ENCODE peak calls at places on chromosomes 16 and 17, in five cellular contexts. O, C, T, D and I are unnamed samples.

GRCh38 chr17:68579194-68579900 is 21.8 kb downstream of the FAM20A start:
- DNase-seq in O (no peak), C (no peak), T (no peak), D (no peak), I (no peak)

GRCh38 chr17:6257339-6257738 is 177.6 kb downstream of the AIPL1 start:
- DNase-seq in O (no peak), C (no peak), T (peak), D (no peak), I (no peak)

GRCh38 chr17:17781591-17782424 is 55.0 kb downstream of the SREBF1 start:
- DNase-seq in O (peak), C (no peak), T (peak), D (no peak), I (peak)

GRCh38 chr17:76969598-76970172 is 101.5 kb downstream of the MGAT5B start:
- DNase-seq in O (no peak), C (no peak), T (no peak), D (no peak), I (peak)

GRCh38 chr17:73343168-73343634 is 31.4 kb upstream of the CDC42EP4 start:
- DNase-seq in O (no peak), C (no peak), T (peak), D (no peak), I (no peak)

GRCh38 chr17:75517277-75517865 is 1.0 kb downstream of the TSEN54 start:
- DNase-seq in O (no peak), C (no peak), T (no peak), D (no peak), I (no peak)

GRCh38 chr17:3482851-3483250 is 7.1 kb downstream of the ASPA start:
- DNase-seq in O (no peak), C (no peak), T (no peak), D (no peak), I (no peak)

GRCh38 chr16:54194008-54194731 is 92.4 kb downstream of the IRX3 start:
- DNase-seq in O (no peak), C (no peak), T (no peak), D (no peak), I (peak)

GRCh38 chr17:4908301-4908700 is 5.4 kb upstream of the CHRNE start:
- DNase-seq in O (no peak), C (peak), T (no peak), D (no peak), I (no peak)

GRCh38 chr16:2490190-2491105 is 15.5 kb downstream of the TBC1D24 start:
- DNase-seq in O (no peak), C (no peak), T (no peak), D (no peak), I (no peak)

GRCh38 chr17:2122641-2123302 is 67.9 kb downstream of the HIC1 start:
- DNase-seq in O (no peak), C (no peak), T (peak), D (no peak), I (no peak)

GRCh38 chr16:70380205-70380918 is 33.7 kb downstream of the DDX19A start:
- DNase-seq in O (peak), C (peak), T (peak), D (no peak), I (no peak)

GRCh38 chr16:4270595-4270994 is 2.2 kb downstream of the TFAP4 start:
- DNase-seq in O (no peak), C (no peak), T (no peak), D (no peak), I (no peak)

GRCh38 chr16:4272114-4272954 is 489 bp downstream of the TFAP4 start:
- DNase-seq in O (peak), C (peak), T (no peak), D (no peak), I (peak)

GRCh38 chr16:4271176-4272113 is 1.4 kb downstream of the TFAP4 start:
- DNase-seq in O (peak), C (peak), T (peak), D (peak), I (peak)

GRCh38 chr16:4275861-4276260 is 3.0 kb upstream of the TFAP4 start:
- DNase-seq in O (no peak), C (no peak), T (no peak), D (no peak), I (no peak)

GRCh38 chr16:4273858-4274291 is 1.1 kb upstream of the TFAP4 start:
- DNase-seq in O (peak), C (peak), T (peak), D (no peak), I (peak)
- TF ChIP-seq BHLHE40 in O (no peak), C (no peak), T (no peak), D (peak), I (no peak)

DNA sequence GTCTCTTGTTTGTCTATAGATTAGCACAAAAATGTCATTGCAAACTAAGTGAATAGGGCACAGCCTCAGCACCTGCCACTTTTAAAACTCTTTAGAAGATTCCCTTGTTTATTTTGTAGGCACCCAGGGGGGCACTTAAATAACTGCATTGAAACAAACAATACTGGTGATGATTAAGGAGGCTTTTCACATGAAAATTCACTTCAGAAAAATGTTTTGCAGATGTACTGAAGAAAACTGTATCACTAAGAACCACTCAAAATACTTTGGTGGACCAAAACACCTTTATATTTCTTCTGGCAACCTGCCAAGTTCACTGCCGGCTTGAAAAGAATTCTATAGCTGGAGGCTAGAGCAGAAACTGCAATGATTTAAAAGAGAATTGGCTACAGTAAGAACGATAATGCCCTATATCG is 281.5 kb downstream of the TOX3 start:
- DNase-seq in O (no peak), C (no peak), T (no peak), D (no peak), I (no peak)
- TF ChIP-seq BHLHE40 in O (no peak), C (no peak), T (no peak), D (no peak), I (no peak)

DNA sequence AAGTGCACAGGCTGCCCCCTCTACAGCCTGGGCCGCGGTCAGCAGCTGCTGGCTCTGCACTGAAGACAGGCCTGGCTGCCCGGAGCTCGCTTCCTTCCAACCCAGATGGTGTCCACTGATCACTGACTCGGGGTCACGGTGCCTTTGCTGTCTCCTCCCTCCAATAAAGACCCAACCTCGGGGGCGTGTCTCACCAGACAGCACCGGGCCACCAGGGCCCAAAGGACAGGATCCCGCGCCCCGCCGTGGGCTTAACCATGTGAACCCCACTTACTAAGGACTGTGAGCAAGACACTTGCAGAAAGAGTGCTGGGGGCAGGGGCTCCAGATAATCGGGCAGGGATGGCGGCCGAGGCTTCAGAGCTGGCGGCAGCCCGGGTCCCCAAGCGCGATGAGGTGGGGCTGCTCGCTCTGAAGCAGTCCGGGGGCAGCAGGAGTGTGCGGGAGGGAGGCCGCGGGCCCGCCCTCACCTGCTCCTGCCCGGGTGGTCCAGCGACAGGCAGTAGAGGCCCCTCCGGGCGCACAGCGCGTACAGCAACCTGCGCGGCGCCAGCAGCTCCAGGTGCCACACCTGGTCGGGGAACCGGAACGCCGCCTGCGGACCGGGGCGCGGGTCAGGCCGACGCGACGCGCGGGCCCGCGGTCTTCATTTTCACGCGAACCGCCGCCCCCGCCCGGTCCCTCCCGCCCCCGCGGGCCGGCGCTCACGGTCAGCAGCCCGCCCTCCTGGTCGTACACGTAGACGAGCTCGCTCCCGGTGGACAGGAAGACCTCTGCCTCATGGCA is 502 bp downstream of the FAAP100 start:
- DNase-seq in O (peak), C (peak), T (peak), D (no peak), I (peak)
- TF ChIP-seq BHLHE40 in O (no peak), C (no peak), T (no peak), D (no peak), I (no peak)

GRCh38 chr17:65683428-65683827 is 122.0 kb upstream of the AXIN2 start:
- DNase-seq in O (no peak), C (no peak), T (no peak), D (no peak), I (no peak)

GRCh38 chr17:65684631-65685030 is 123.2 kb upstream of the AXIN2 start:
- DNase-seq in O (no peak), C (no peak), T (peak), D (no peak), I (no peak)

GRCh38 chr17:65685110-65685509 is 123.7 kb upstream of the AXIN2 start:
- DNase-seq in O (no peak), C (no peak), T (no peak), D (no peak), I (no peak)

GRCh38 chr17:65690626-65691310 is 129.3 kb upstream of the AXIN2 start:
- DNase-seq in O (no peak), C (peak), T (no peak), D (no peak), I (no peak)

GRCh38 chr17:65688307-65688706 is 126.9 kb upstream of the AXIN2 start:
- DNase-seq in O (no peak), C (no peak), T (no peak), D (no peak), I (no peak)
- TF ChIP-seq BHLHE40 in O (no peak), C (no peak), T (no peak), D (no peak), I (no peak)

GRCh38 chr16:5461574-5461973 is 364.0 kb upstream of the EEF2KMT start:
- DNase-seq in O (no peak), C (no peak), T (no peak), D (no peak), I (no peak)
- TF ChIP-seq BHLHE40 in O (no peak), C (no peak), T (no peak), D (no peak), I (no peak)

DNA sequence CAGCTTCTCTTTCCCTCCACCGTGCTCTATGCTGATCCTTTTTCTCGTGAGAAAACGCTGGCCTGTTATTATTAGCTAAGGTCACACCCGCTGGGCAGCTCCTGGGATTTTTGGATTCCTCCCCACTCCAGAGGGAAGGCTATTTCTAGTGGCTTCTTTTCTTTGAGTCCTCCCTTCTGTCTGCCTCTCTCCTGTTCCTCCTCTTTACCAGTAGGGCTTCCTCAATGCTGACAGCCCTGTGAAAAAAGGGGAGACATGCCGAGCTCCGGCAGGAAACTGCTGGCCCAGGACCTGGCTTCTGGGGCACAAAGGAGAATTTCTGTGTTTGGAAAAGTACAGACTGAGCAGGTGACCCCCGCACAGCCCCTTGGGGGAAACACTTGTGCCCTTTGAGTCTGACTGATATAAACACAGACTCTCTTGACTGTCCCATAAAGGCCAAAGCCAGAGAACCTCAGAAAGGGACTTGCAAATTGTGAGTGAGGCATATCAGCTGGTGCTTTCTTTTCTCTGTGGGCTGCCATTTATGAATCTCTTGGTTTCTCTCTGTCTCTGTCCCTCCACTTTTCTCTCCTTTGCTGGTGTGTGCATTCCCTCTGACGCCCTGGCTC is 14.0 kb upstream of the RNF135 start:
- DNase-seq in O (no peak), C (no peak), T (no peak), D (no peak), I (no peak)
- TF ChIP-seq BHLHE40 in O (no peak), C (no peak), T (no peak), D (no peak), I (no peak)

GRCh38 chr17:41367426-41368075 is 2.1 kb downstream of the KRT33B start:
- DNase-seq in O (no peak), C (no peak), T (peak), D (no peak), I (no peak)

GRCh38 chr17:41366070-41366469 is 3.5 kb downstream of the KRT33B start:
- DNase-seq in O (no peak), C (no peak), T (no peak), D (no peak), I (no peak)

GRCh38 chr17:41369023-41369422 is 590 bp downstream of the KRT33B start:
- DNase-seq in O (no peak), C (no peak), T (no peak), D (no peak), I (no peak)

GRCh38 chr17:41363881-41364280 is 5.7 kb downstream of the KRT33B start:
- DNase-seq in O (no peak), C (no peak), T (no peak), D (no peak), I (no peak)

GRCh38 chr17:41369713-41370112 is at the start of gene KRT33B:
- DNase-seq in O (no peak), C (no peak), T (no peak), D (no peak), I (no peak)
- TF ChIP-seq BHLHE40 in O (no peak), C (no peak), T (no peak), D (no peak), I (no peak)